ENCODE peak calls at places on chromosomes 1 and 21, in six cellular contexts. K is fibroblast of pulmonary artery, P is RWPE1, C is GM13977, J is thoracic aorta, X is fibroblast of lung. V is an unnamed sample.

GRCh38 chr1:37149296-37149695 is 115.0 kb upstream of the GRIK3 start:
- DNase-seq in K (no peak), P (no peak), X (no peak), C (no peak), J (no peak), V (no peak)

GRCh38 chr21:18970941-18971340 is 567.4 kb upstream of the TMPRSS15 start:
- DNase-seq in C (no peak), X (no peak), P (no peak), K (no peak), J (no peak), V (no peak)

GRCh38 chr1:205504311-205505075 is at the start of gene CDK18:
- DNase-seq in J (peak; percentile 41), C (peak; percentile 46), K (peak; percentile 40), X (peak; percentile 32), P (peak; percentile 84), V (peak; percentile 59)

GRCh38 chr1:44316231-44316759 is 38.8 kb downstream of the ERI3 start:
- DNase-seq in X (peak; percentile 33), C (no peak), K (no peak), P (no peak), J (no peak), V (no peak)

GRCh38 chr1:48697066-48697707 is 79.5 kb downstream of the BEND5 start:
- DNase-seq in C (peak; percentile 56), K (peak; percentile 48), X (no peak), P (peak; percentile 30), J (no peak), V (peak; percentile 57)

GRCh38 chr1:89978763-89979162 is 16.1 kb upstream of the ZNF326 start:
- DNase-seq in C (no peak), X (peak; percentile 80), P (no peak), J (no peak), K (no peak), V (no peak)

GRCh38 chr1:69611316-69611715 is 43.6 kb downstream of the LRRC7 start:
- DNase-seq in K (no peak), C (no peak), J (no peak), P (no peak), X (no peak), V (no peak)

GRCh38 chr21:46189959-46190490 is 5.8 kb upstream of the SPATC1L start:
- DNase-seq in J (no peak), X (no peak), K (no peak), C (no peak), P (no peak), V (no peak)

GRCh38 chr1:11198851-11199628 is 9.9 kb downstream of the ANGPTL7 start:
- DNase-seq in P (no peak), K (no peak), C (no peak), X (no peak), J (no peak), V (no peak)

GRCh38 chr21:38037416-38037815 is 121.2 kb upstream of the KCNJ6 start:
- DNase-seq in K (peak; percentile 55), X (peak; percentile 39), P (peak; percentile 36), J (no peak), C (no peak), V (no peak)

GRCh38 chr21:41377715-41378114 is 15.9 kb downstream of the MX2 start:
- DNase-seq in C (no peak), X (no peak), P (no peak), J (no peak), K (no peak), V (no peak)

GRCh38 chr1:214422137-214422671 is 129.2 kb downstream of the PTPN14 start:
- DNase-seq in P (peak; percentile 70), X (peak; percentile 95), C (no peak), J (no peak), K (peak; percentile 67), V (no peak)

GRCh38 chr1:204473415-204473965 is 21.1 kb downstream of the PIK3C2B start:
- DNase-seq in K (no peak), J (no peak), C (no peak), X (no peak), P (no peak), V (no peak)

GRCh38 chr21:34129971-34130597 is 56.7 kb downstream of the MRPS6 start:
- DNase-seq in P (no peak), C (no peak), X (peak; percentile 47), K (peak; percentile 27), J (no peak), V (no peak)

GRCh38 chr1:214550339-214551051 is 907 bp downstream of the PTPN14 start:
- DNase-seq in J (no peak), X (no peak), P (peak; percentile 50), K (no peak), C (no peak), V (peak; percentile 32)

GRCh38 chr1:155139895-155140629 is at the start of gene DPM3:
- DNase-seq in P (peak; percentile 69), K (peak; percentile 77), J (peak; percentile 82), C (peak; percentile 89), X (peak; percentile 78), V (peak; percentile 93)

GRCh38 chr1:167635233-167635648 is 5.2 kb downstream of the RCSD1 start:
- DNase-seq in J (no peak), X (peak; percentile 26), K (peak; percentile 54), P (no peak), C (no peak), V (no peak)

GRCh38 chr21:37803076-37803475 is 113.2 kb downstream of the KCNJ6 start:
- DNase-seq in K (no peak), J (no peak), C (no peak), X (no peak), P (no peak), V (no peak)

GRCh38 chr1:107326823-107327445 is 186.1 kb downstream of the NTNG1 start:
- DNase-seq in J (no peak), P (no peak), C (no peak), X (peak; percentile 4), K (no peak), V (no peak)

GRCh38 chr1:19651141-19651737 is 7.1 kb downstream of the NBL1 start:
- DNase-seq in X (peak; percentile 45), C (peak; percentile 85), J (no peak), P (no peak), K (peak; percentile 64), V (peak; percentile 88)

GRCh38 chr1:228171221-228171891 is 5.8 kb downstream of the IBA57 start:
- DNase-seq in X (no peak), K (no peak), P (no peak), C (no peak), J (no peak), V (no peak)

GRCh38 chr1:231092380-231092779 is 52.3 kb upstream of the FAM89A start:
- DNase-seq in C (no peak), X (no peak), P (no peak), J (no peak), K (no peak), V (no peak)

GRCh38 chr1:231091415-231091814 is 51.4 kb upstream of the FAM89A start:
- DNase-seq in K (no peak), P (no peak), X (no peak), C (no peak), J (no peak), V (no peak)

GRCh38 chr1:231091853-231092301 is 51.8 kb upstream of the FAM89A start:
- DNase-seq in C (peak; percentile 27), X (no peak), J (no peak), K (peak; percentile 32), P (no peak), V (peak; percentile 38)

GRCh38 chr1:231094421-231094820 is 54.4 kb upstream of the FAM89A start:
- DNase-seq in K (no peak), J (no peak), X (no peak), C (no peak), P (no peak), V (no peak)

GRCh38 chr1:231093158-231093922 is 53.3 kb upstream of the FAM89A start:
- DNase-seq in J (no peak), X (peak; percentile 17), P (no peak), K (no peak), C (no peak), V (no peak)
- TF ChIP-seq CTCF in J (no peak), X (peak; percentile 4), P (no peak), K (peak; percentile 2), C (no peak), V (no peak)

GRCh38 chr21:44377201-44377921 is 23.9 kb downstream of the TRPM2 start:
- DNase-seq in C (no peak), X (no peak), K (no peak), P (no peak), J (no peak), V (peak; percentile 35)
- TF ChIP-seq CTCF in C (no peak), X (no peak), K (no peak), P (no peak), J (no peak), V (no peak)

GRCh38 chr1:60762176-60762575 is 320.2 kb upstream of the NFIA start:
- DNase-seq in K (peak; percentile 77), J (no peak), X (peak; percentile 63), P (no peak), C (no peak), V (no peak)

GRCh38 chr1:60764489-60764888 is 317.9 kb upstream of the NFIA start:
- DNase-seq in K (peak; percentile 46), X (no peak), P (no peak), C (no peak), J (no peak), V (no peak)

GRCh38 chr1:60763713-60764112 is 318.6 kb upstream of the NFIA start:
- DNase-seq in J (no peak), C (no peak), K (no peak), X (no peak), P (no peak), V (no peak)

GRCh38 chr1:60759257-60759656 is 323.1 kb upstream of the NFIA start:
- DNase-seq in P (no peak), C (no peak), K (no peak), J (no peak), X (no peak), V (no peak)

DNA sequence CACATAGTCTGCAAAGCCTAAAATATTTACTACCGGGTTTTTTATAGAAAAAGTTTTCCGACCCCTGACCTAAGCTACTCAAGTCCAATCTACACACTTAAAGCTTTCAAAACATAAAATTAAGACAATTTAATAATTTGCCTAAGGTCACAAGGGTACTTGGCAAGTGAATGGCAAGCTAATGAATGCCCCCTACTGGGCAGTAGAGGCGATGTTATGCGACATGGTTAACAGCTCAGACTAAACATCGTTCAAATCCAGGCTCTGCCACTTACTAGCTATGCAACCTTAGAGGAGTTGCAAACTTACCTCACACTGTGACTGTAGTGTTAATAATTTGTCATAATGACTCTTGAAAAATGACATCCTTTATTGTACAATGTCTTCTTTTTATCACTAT is 317.2 kb upstream of the NFIA start:
- DNase-seq in P (peak; percentile 20), J (no peak), X (peak; percentile 11), K (peak; percentile 55), C (peak; percentile 12), V (peak; percentile 12)
- TF ChIP-seq CTCF in P (peak; percentile 36), J (peak; percentile 22), X (peak; percentile 44), K (peak; percentile 69), C (peak; percentile 66), V (peak; percentile 45)

GRCh38 chr21:44443891-44444285 is 11.4 kb upstream of the LRRC3 start:
- DNase-seq in J (no peak), P (no peak), K (no peak), C (no peak), X (no peak), V (no peak)

GRCh38 chr21:44442266-44443125 is 12.8 kb upstream of the LRRC3 start:
- DNase-seq in C (no peak), J (no peak), X (no peak), K (no peak), P (no peak), V (no peak)

GRCh38 chr21:44445413-44445812 is 9.9 kb upstream of the LRRC3 start:
- DNase-seq in X (no peak), P (no peak), C (no peak), K (no peak), J (no peak), V (no peak)

GRCh38 chr21:44443291-44443890 is 11.9 kb upstream of the LRRC3 start:
- DNase-seq in J (no peak), K (no peak), X (no peak), P (no peak), C (no peak), V (no peak)

GRCh38 chr21:44444286-44444931 is 10.9 kb upstream of the LRRC3 start:
- DNase-seq in J (no peak), P (no peak), K (no peak), X (no peak), C (no peak), V (no peak)
- TF ChIP-seq CTCF in J (no peak), P (no peak), K (peak; percentile 16), X (no peak), C (no peak), V (no peak)

V was measured in GM13976.